ENCODE peak calls at places on chromosomes 16 and 17, in four cellular contexts. R is mammary epithelial cell, E is adrenal gland, L is transverse colon. W is an unnamed sample. For H3K9me3, the result is how much of the 10 kb centered on the place peaks cover.

GRCh38 chr17:72183194-72183685 is 62.4 kb downstream of the SOX9 start:
- DNase-seq in E (no peak), L (no peak), R (no peak), W (no peak)

GRCh38 chr17:81337449-81337848 is 42.3 kb upstream of the SLC38A10 start:
- DNase-seq in E (peak), R (no peak), L (peak), W (peak)

GRCh38 chr16:21663889-21664647 is at the start of gene OTOA:
- DNase-seq in E (peak), R (no peak), L (peak), W (no peak)

GRCh38 chr16:49620158-49620867 is 235.6 kb downstream of the ZNF423 start:
- DNase-seq in E (peak), L (peak), R (no peak), W (peak)

GRCh38 chr16:89934611-89935553 is 11.7 kb downstream of the TUBB3 start:
- DNase-seq in L (no peak), E (no peak), R (no peak), W (no peak)

GRCh38 chr17:61443475-61443882 is 8.7 kb upstream of the TBX4 start:
- DNase-seq in L (no peak), E (no peak), R (no peak), W (no peak)

GRCh38 chr17:29390856-29391631 is 881 bp downstream of the TAOK1 start:
- DNase-seq in E (no peak), L (peak), R (peak), W (peak)

GRCh38 chr16:23879735-23880373 is 44.1 kb downstream of the PRKCB start:
- DNase-seq in E (no peak), L (no peak), R (no peak), W (no peak)

GRCh38 chr16:66480265-66481080 is 53.4 kb downstream of the BEAN1 start:
- DNase-seq in E (no peak), L (no peak), R (peak), W (no peak)

GRCh38 chr16:55242667-55243066 is 81.3 kb upstream of the IRX6 start:
- DNase-seq in E (no peak), R (no peak), L (no peak), W (no peak)
- TF ChIP-seq CTCF in E (no peak), R (no peak), L (no peak), W (no peak)

DNA sequence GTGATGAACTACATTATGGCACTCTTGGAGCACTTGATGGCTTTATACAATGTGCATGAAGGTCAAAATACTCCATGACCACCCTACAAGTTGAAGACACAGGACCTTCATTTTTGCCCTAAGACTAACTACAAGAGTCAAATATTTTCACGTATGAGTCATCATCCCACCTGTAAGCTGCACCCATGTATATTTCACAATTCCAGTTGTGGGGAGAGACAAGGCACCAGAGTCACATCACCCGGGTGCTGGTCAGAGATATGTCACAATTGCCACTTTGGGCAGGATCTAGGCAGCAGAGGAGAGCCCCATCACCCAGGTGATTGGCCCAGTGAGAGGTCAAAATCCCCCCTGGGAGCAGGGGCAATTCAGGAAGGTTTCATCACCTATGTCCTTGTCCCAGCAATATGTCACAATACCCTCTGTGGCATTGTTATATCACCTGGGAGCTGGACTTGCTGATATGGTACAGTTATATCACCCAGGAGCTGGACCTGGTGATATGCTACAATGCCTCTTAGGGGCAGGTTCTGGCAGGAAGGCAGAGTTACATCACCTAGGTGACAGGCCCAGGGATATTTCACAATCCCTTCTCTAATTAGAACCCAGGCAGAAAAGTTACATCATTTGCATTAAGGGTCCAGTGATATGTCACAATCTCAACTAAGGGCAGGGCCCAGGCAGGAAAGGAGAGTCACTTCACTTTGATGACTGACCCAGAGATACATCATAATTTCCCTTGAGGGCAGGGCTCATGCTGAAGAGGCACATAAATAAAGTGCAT is 1839.2 kb downstream of the TP53TG3F start:
- DNase-seq in R (peak), E (no peak), L (no peak), W (no peak)
- H3K9me3 ChIP-seq in R (under half), E (under half), L (under half), W (under half)

DNA sequence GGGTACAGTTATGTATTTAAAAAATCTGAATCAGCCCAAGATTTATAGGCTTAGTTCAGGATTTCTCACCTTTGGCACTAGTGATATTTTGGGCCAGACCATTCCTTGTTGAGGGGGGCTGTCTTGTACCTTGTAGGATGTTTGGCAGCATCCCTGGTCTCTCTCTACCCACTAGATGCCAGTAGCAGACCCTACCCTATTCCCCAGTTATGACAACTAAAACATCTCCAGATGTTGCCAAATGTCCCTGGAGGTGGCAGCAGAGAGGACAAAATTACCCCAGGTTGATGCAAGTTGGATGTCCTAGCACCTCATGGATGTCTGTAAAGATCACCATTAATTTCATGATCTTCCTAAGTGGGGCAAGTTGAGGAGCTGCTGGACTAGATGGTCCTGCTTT is 45.8 kb downstream of the SYT17 start:
- DNase-seq in L (no peak), R (no peak), E (no peak), W (no peak)
- TF ChIP-seq CTCF in L (no peak), R (peak), E (no peak), W (no peak)

DNA sequence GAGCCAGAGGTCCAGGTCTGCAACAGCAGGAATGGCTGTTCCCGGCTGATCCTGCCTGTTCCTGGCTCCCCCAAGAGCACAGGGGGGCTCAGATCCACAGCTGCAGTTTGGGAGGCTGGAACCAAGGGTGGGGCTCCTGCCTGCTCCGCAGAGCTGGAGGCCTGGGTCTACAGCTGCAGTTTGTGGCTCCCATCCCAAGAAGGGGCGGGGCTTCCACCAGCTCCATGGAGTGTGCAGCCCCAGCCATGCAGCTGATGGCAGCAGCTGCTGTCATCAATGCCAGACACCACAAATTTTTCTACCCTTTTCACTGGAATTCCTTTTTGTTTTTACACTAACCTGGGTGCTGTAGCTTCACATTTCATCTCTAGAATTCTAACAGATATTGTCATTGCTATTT is 135.4 kb upstream of the KIF2B start:
- DNase-seq in L (no peak), R (no peak), E (no peak), W (no peak)
- H3K9me3 ChIP-seq in L (under half), R (under half), E (under half), W (under half)

DNA sequence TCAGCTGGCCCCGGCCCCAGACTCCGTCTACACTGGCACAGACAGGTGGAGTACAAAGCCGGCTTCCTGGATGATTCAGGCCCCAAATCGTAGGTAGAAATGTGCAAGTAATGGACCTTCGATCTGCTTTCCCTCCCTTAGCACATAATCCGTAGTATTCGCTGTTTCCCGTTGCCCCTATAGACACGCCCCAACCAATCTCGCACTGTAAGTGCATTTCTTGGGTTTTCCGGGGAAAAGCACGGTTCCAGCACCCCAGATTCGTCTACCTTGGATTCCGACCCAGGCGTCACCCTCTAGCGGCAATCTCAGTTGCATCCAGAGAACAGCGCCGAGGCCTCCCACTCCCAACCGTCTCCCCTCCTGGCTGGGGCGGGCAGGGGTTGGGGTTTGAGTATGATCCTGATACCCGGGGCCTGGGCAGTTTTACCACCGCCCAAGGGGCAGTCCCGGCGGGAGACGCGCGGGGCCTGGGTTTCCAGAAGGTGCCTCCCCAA is 12.1 kb upstream of the FOXF1 start:
- DNase-seq in L (no peak), R (no peak), E (no peak), W (no peak)
- TF ChIP-seq CTCF in L (no peak), R (no peak), E (no peak), W (no peak)

GRCh38 chr16:35409503-35409902 is 1950.1 kb downstream of the TP53TG3F start:
- DNase-seq in R (no peak), E (no peak), L (no peak), W (no peak)
- H3K9me3 ChIP-seq in R (under half), E (under half), L (under half), W (under half)

GRCh38 chr16:73361061-73361460 is 313.1 kb upstream of the ZFHX3 start:
- DNase-seq in E (peak), R (no peak), L (no peak), W (no peak)

GRCh38 chr16:73368715-73369114 is 320.8 kb upstream of the ZFHX3 start:
- DNase-seq in E (no peak), L (no peak), R (no peak), W (no peak)

GRCh38 chr16:73364413-73364812 is 316.5 kb upstream of the ZFHX3 start:
- DNase-seq in E (no peak), R (no peak), L (no peak), W (no peak)

GRCh38 chr16:73369841-73370240 is 321.9 kb upstream of the ZFHX3 start:
- DNase-seq in L (no peak), E (peak), R (no peak), W (no peak)

GRCh38 chr16:73365010-73365409 is 317.1 kb upstream of the ZFHX3 start:
- DNase-seq in L (peak), E (peak), R (no peak), W (no peak)
- TF ChIP-seq CTCF in L (no peak), E (no peak), R (no peak), W (no peak)

GRCh38 chr16:59887856-59888255 is 1153.7 kb upstream of the GOT2 start:
- DNase-seq in R (peak), L (no peak), E (no peak), W (no peak)
- H3K9me3 ChIP-seq in R (under half), L (under half), E (under half), W (under half)

GRCh38 chr16:30397776-30398659 is 2.8 kb downstream of the ZNF48 start:
- DNase-seq in R (no peak), E (no peak), L (no peak), W (no peak)

GRCh38 chr16:30395992-30396560 is 856 bp downstream of the ZNF48 start:
- DNase-seq in E (no peak), L (no peak), R (no peak), W (no peak)

GRCh38 chr16:30394603-30395154 is 541 bp upstream of the ZNF48 start:
- DNase-seq in R (no peak), E (no peak), L (no peak), W (no peak)

GRCh38 chr16:30397056-30397455 is 1.8 kb downstream of the ZNF48 start:
- DNase-seq in L (no peak), R (no peak), E (no peak), W (no peak)

GRCh38 chr16:30395155-30395991 is at the start of gene ZNF48:
- DNase-seq in L (peak), E (peak), R (peak), W (peak)
- TF ChIP-seq CTCF in L (peak), E (peak), R (peak), W (peak)